ENCODE peak calls at places on chromosome 2, in eight cellular contexts. Y is iris pigment epithelial cell, A is GM23248, G is WTC11, M is Kasumi-1, C is breast epithelium, N is T-helper 2 cell, Q is smooth muscle cell of the brain vasculature. P is an unnamed sample.

GRCh38 chr2:240783819-240784621 is 36.0 kb downstream of the KIF1A start:
- DNase-seq in C (no peak), A (no peak), G (no peak), N (no peak), Y (no peak), Q (no peak), M (no peak), P (peak)

GRCh38 chr2:37344453-37345361 is at the start of gene QPCT:
- DNase-seq in A (peak), M (peak), Y (peak), Q (no peak), C (no peak), G (peak), N (peak), P (peak)

GRCh38 chr2:30422437-30422805 is 24.6 kb upstream of the LCLAT1 start:
- DNase-seq in Q (no peak), C (no peak), M (no peak), A (peak), G (no peak), N (no peak), Y (peak), P (peak)

GRCh38 chr2:85445316-85446295 is 27.1 kb downstream of the SH2D6 start:
- DNase-seq in Q (no peak), A (peak), G (no peak), Y (peak), M (no peak), C (no peak), N (no peak), P (no peak)

GRCh38 chr2:112488201-112488600 is 6.2 kb downstream of the TTL start:
- DNase-seq in Q (no peak), G (no peak), A (no peak), N (no peak), C (no peak), Y (no peak), M (no peak), P (no peak)

GRCh38 chr2:57549642-57550102 is 496.9 kb upstream of the VRK2 start:
- DNase-seq in C (no peak), M (peak), A (peak), G (no peak), Y (peak), N (no peak), Q (no peak), P (no peak)

GRCh38 chr2:182594286-182594685 is 121.8 kb upstream of the DNAJC10 start:
- DNase-seq in A (peak), N (no peak), Y (peak), G (no peak), C (no peak), M (no peak), Q (no peak), P (no peak)

GRCh38 chr2:134288814-134289213 is 34.9 kb downstream of the MGAT5 start:
- DNase-seq in A (no peak), G (no peak), N (no peak), M (no peak), Y (no peak), C (no peak), Q (no peak), P (no peak)

GRCh38 chr2:109186656-109187250 is 57.7 kb downstream of the SH3RF3 start:
- DNase-seq in Q (no peak), N (no peak), M (no peak), A (no peak), C (no peak), G (no peak), Y (no peak), P (no peak)

GRCh38 chr2:164764474-164764873 is 77.1 kb downstream of the COBLL1 start:
- DNase-seq in N (no peak), M (no peak), Q (no peak), Y (no peak), A (no peak), G (no peak), C (no peak), P (no peak)

GRCh38 chr2:46353509-46353908 is 56.3 kb downstream of the EPAS1 start:
- DNase-seq in Y (no peak), C (no peak), A (no peak), N (no peak), Q (no peak), M (no peak), G (no peak), P (no peak)

GRCh38 chr2:200411831-200412230 is 98.0 kb downstream of the KCTD18 start:
- DNase-seq in G (no peak), M (no peak), Y (peak), Q (no peak), A (peak), N (no peak), C (no peak), P (no peak)

GRCh38 chr2:95062716-95063400 is 37.4 kb downstream of the MAL start:
- DNase-seq in Q (no peak), Y (no peak), N (no peak), A (no peak), M (no peak), C (no peak), G (no peak), P (peak)

GRCh38 chr2:102540882-102541281 is 67.9 kb downstream of the SLC9A4 start:
- DNase-seq in Y (no peak), N (no peak), C (no peak), Q (no peak), M (no peak), G (no peak), A (no peak), P (no peak)

GRCh38 chr2:55047677-55048299 is 2.5 kb downstream of the RTN4 start:
- DNase-seq in A (peak), Q (no peak), N (no peak), G (no peak), M (peak), C (no peak), Y (peak), P (no peak)

GRCh38 chr2:238351315-238351714 is 31.0 kb downstream of the TRAF3IP1 start:
- DNase-seq in Y (no peak), N (no peak), Q (no peak), A (no peak), M (no peak), G (no peak), C (no peak), P (no peak)